ENCODE peak calls at places on chromosomes 7 and 10, in four cellular contexts. H is IMR-90, A is H1, R is H9. T is an unnamed sample.

GRCh38 chr10:124011464-124011863 is 81.9 kb downstream of the CHST15 start:
- DNase-seq in H (no peak), A (no peak), R (no peak), T (peak; percentile 33)

GRCh38 chr10:123229927-123230630 is 75.9 kb downstream of the BUB3 start:
- DNase-seq in H (no peak), A (peak; percentile 19), R (no peak), T (no peak)

GRCh38 chr7:105205592-105206211 is 183.0 kb downstream of the SRPK2 start:
- DNase-seq in H (no peak), A (no peak), R (no peak), T (no peak)

GRCh38 chr7:69693042-69693441 is 94.8 kb downstream of the AUTS2 start:
- DNase-seq in H (no peak), A (no peak), R (no peak), T (no peak)

GRCh38 chr7:46930336-46930735 is 651.6 kb downstream of the TNS3 start:
- DNase-seq in H (peak; percentile 97), A (no peak), R (no peak), T (no peak)

GRCh38 chr10:30747633-30748032 is 118.1 kb upstream of the LYZL2 start:
- DNase-seq in H (peak; percentile 78), A (no peak), R (no peak), T (peak; percentile 40)

GRCh38 chr7:45098983-45099839 is 10.4 kb upstream of the NACAD start:
- DNase-seq in H (no peak), A (no peak), R (no peak), T (no peak)

GRCh38 chr10:14010083-14010551 is 320.6 kb downstream of the FRMD4A start:
- DNase-seq in H (peak; percentile 86), A (no peak), R (no peak), T (peak; percentile 63)

GRCh38 chr7:25541064-25541463 is 312.8 kb upstream of the NPVF start:
- DNase-seq in H (no peak), A (no peak), R (no peak), T (no peak)

GRCh38 chr7:155418304-155418703 is 39.6 kb upstream of the EN2 start:
- DNase-seq in H (no peak), A (no peak), R (no peak), T (no peak)

GRCh38 chr7:74657692-74658170 is at the start of gene GTF2I:
- DNase-seq in H (no peak), A (peak; percentile 81), R (no peak), T (peak; percentile 73)
- H2BK15ac ChIP-seq in H (peak within 1 kb of the TSS; percentile 47), A (peak within 1 kb of the TSS; percentile 88), R (no peak within 1 kb of the TSS), T (no peak within 1 kb of the TSS)

GRCh38 chr7:102046373-102047117 is 229.1 kb downstream of the CUX1 start:
- DNase-seq in H (peak; percentile 25), A (no peak), R (no peak), T (no peak)
- H4K5ac ChIP-seq in H (no peak overlapping the region), A (no peak overlapping the region), R (no peak overlapping the region), T (no peak overlapping the region)

GRCh38 chr7:726854-727103 is 280 bp downstream of the DNAAF5 start:
- DNase-seq in H (no peak), A (no peak), R (no peak), T (no peak)

GRCh38 chr7:726084-726853 is at the start of gene DNAAF5:
- DNase-seq in H (peak; percentile 81), A (peak; percentile 87), R (peak; percentile 88), T (peak; percentile 91)

GRCh38 chr7:728602-729001 is 1.5 kb upstream of the PRKAR1B start:
- DNase-seq in H (no peak), A (no peak), R (no peak), T (no peak)

GRCh38 chr7:727806-728460 is 852 bp upstream of the PRKAR1B start:
- DNase-seq in H (peak; percentile 38), A (no peak), R (no peak), T (peak; percentile 54)

DNA sequence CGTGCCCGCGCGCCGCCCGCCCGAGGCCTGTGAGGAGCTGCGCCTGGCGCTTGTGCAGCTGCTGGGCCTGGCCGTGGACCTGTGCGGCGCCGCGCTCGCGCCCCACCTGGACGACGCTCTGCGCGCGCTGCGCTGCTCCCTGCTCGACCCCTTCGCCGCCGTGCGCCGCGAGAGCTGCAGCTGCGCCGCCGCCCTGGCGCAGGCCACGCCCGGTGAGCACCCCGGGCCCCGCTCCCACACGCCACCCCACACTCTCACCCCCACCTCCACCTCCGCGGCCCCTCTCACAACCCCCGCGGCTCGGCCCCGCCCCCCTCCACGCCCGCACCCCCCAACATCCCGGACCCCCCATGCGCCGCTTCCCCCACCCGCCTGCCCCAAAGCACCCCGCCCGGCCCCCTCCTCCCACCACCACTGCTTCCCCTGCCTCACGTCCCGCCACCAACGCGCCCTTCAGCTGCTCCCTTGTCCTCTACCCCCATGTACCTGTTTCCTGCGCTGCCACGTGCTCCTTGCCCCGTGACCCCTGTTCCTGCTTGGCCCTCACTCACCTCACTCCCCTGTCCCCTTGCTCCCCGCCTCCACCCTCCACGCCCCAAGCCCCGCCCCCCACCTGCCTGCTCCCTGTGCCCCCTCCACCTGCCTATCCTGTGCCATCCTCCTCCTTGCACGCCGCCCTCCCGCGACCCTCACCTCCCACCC is at the start of gene PRKAR1B:
- DNase-seq in H (no peak), A (peak; percentile 62), R (peak; percentile 62), T (no peak)
- H2BK15ac ChIP-seq in H (no peak within 1 kb of the TSS), A (no peak within 1 kb of the TSS), R (no peak within 1 kb of the TSS), T (no peak within 1 kb of the TSS)

GRCh38 chr7:52956379-52956915 is 79.0 kb upstream of the POM121L12 start:
- DNase-seq in H (no peak), A (no peak), R (no peak), T (peak; percentile 30)

GRCh38 chr7:52959336-52959735 is 76.1 kb upstream of the POM121L12 start:
- DNase-seq in H (no peak), A (no peak), R (no peak), T (peak; percentile 70)

GRCh38 chr7:52959878-52960660 is 75.4 kb upstream of the POM121L12 start:
- DNase-seq in H (no peak), A (no peak), R (no peak), T (peak; percentile 34)

GRCh38 chr7:52961084-52961483 is 74.3 kb upstream of the POM121L12 start:
- DNase-seq in H (no peak), A (no peak), R (no peak), T (peak; percentile 86)

DNA sequence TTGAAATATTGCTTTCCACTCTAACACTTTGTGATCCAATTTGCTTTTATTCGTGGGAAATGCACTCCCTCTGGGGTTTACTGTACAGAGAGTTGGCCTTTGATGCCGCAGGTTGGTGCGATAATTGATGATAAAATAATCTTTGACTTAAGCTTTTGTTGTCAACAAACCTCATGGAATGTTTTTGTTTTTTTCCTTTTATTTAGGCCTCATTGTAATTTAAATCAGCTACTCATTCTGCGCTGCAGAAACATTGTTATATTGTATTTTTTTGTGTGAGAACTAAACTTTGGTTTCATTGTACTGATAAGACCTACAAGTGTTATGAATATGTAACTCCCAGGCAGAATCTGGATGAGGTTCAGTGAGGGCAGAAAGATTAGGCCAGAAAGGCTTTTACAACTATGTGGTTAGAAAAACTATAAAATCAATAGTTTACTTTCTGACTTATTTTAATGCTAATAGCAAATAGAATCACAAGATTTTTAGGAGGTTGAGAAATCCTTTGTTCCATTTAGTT is 76.8 kb upstream of the POM121L12 start:
- DNase-seq in H (no peak), A (no peak), R (no peak), T (no peak)
- H4K5ac ChIP-seq in H (no peak overlapping the region), A (no peak overlapping the region), R (no peak overlapping the region), T (no peak overlapping the region)

GRCh38 chr7:33921216-33921938 is 16.0 kb downstream of the BMPER start:
- DNase-seq in H (peak; percentile 79), A (no peak), R (no peak), T (no peak)

GRCh38 chr7:33928986-33929385 is 23.6 kb downstream of the BMPER start:
- DNase-seq in H (no peak), A (no peak), R (no peak), T (no peak)

GRCh38 chr7:33922820-33923219 is 17.5 kb downstream of the BMPER start:
- DNase-seq in H (no peak), A (no peak), R (no peak), T (no peak)

GRCh38 chr7:33923440-33924229 is 18.3 kb downstream of the BMPER start:
- DNase-seq in H (no peak), A (no peak), R (no peak), T (no peak)

GRCh38 chr7:33926535-33926934 is 21.2 kb downstream of the BMPER start:
- DNase-seq in H (peak; percentile 58), A (no peak), R (no peak), T (no peak)
- H2BK15ac ChIP-seq in H (no peak overlapping the region), A (no peak overlapping the region), R (no peak overlapping the region), T (no peak overlapping the region)

DNA sequence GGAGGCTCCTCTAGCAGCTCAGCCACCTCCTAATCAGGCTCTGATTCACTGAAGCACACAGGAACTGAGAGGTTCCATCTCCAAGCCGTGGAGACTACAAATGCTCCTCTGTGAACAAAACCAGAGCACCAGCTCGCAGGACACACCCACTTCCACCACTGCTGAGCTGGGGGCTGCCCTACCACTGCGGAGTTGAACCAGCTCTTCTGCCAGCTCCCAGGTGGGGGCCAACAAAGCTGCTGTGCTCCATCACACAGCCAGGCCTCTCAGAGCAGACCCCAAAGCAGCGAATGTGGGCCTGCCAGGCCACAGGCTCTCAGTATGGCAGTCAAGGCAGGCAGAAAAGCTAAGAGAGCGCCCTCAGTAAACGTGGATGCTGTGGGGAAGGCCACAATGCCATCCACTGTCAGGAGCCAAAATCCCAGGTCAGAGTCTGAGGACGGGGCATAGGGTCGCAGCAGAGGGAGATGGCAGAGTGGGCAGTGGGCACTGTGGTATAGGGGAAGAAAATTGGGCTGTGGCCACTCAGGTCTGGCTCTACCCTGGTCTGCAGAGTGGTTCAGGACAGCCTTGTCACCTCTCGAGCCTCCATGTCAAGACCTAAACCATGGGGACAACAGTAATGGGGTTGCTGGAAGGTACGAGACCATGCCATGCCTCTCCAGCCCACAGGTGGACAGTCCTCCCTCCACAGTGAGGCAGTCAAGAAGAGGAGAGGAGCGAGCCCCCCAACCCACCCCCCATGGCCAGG is 82.1 kb downstream of the GRID1 start:
- DNase-seq in H (no peak), A (peak; percentile 35), R (peak; percentile 23), T (no peak)
- H4K5ac ChIP-seq in H (no peak overlapping the region), A (no peak overlapping the region), R (no peak overlapping the region), T (no peak overlapping the region)

DNA sequence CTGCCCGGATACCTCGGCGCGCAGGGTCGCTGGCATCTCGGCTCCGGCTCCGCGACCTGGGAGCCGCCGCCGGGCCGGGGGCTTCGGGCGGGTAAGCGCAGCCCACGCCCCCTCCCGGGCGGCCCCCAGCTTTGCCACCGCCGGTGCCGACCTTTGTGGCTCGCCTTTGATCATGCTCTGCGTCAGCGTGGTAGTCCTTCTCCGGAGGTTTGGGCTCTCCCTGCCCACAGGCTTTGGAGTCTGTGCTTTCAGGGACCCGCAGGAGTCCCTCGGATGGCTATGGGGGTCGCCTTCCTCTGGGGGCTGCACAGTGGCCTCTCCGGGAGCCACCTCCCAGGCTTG is 7.3 kb downstream of the ATP6V1F start:
- DNase-seq in H (no peak), A (no peak), R (peak; percentile 45), T (no peak)
- H2BK15ac ChIP-seq in H (no peak overlapping the region), A (no peak overlapping the region), R (no peak overlapping the region), T (no peak overlapping the region)

DNA sequence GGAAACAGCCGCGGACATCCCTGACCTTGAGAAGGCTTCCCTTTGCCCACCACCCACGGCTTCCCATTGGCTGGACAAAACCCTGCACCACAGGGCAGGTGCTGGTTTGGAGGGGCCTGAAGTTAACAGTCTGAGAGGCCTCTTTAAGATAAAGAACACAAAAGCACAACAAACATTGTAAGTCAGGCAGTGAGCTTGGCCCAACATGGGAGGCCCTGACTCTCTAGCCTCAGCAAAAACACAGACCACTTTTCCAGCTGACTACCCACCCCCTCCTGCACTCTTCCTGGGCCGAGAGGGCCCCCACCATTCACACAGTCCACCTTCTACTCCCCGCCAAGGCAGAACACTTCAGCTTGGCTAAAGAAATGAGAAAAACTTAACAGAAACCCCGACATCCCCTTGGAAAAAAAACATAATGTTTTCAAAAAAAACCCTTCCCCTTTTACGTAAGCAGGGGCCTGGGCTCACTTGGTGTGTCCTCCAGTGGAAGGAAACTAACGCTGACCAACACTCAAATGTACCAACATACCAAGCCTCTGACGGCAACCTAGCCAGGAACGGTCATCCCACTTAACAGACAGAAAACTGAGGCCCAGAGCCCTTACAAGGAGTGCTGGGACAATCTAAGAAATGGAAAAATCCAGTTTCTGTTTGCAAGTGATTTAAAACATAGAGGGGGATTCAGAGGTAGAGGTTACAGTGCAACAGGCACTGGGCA is 80.9 kb downstream of the COBL start:
- DNase-seq in H (no peak), A (no peak), R (no peak), T (no peak)
- H4K5ac ChIP-seq in H (no peak overlapping the region), A (no peak overlapping the region), R (no peak overlapping the region), T (no peak overlapping the region)

T was measured in mesendoderm.